ENCODE peak calls at places on chromosomes 4 and X, in four cellular contexts. K is adrenal gland; P is effector memory CD4-positive, alpha-beta T cell; Y is psoas muscle. N is an unnamed sample.

GRCh38 chrX:45799576-45799975 is 598.9 kb upstream of the DIPK2B start:
- DNase-seq in K (no peak), P (no peak), Y (no peak), N (no peak)

GRCh38 chrX:37825225-37825842 is 22.0 kb downstream of the DYNLT3 start:
- DNase-seq in Y (no peak), K (peak), P (peak), N (peak)

GRCh38 chr4:146124023-146124680 is 51.4 kb upstream of the LSM6 start:
- DNase-seq in K (no peak), P (no peak), Y (no peak), N (no peak)

GRCh38 chrX:149611619-149612018 is 16.5 kb upstream of the HSFX2 start:
- DNase-seq in Y (no peak), P (no peak), K (no peak), N (no peak)

GRCh38 chr4:879730-880079 is 52.4 kb downstream of the GAK start:
- DNase-seq in P (peak), Y (no peak), K (no peak), N (no peak)

GRCh38 chr4:138400528-138400927 is 158.4 kb upstream of the SLC7A11 start:
- DNase-seq in Y (no peak), K (no peak), P (no peak), N (no peak)

GRCh38 chr4:172995704-172996103 is 172.9 kb upstream of the GALNT7 start:
- DNase-seq in P (no peak), Y (no peak), K (no peak), N (no peak)

GRCh38 chrX:123860506-123860840 is 620 bp downstream of the XIAP start:
- DNase-seq in K (no peak), Y (no peak), P (peak), N (no peak)

GRCh38 chr4:126592088-126592487 is 1040.7 kb upstream of the INTU start:
- DNase-seq in K (no peak), Y (no peak), P (no peak), N (no peak)

GRCh38 chrX:70169281-70169680 is 8.0 kb upstream of the DGAT2L6 start:
- DNase-seq in K (no peak), P (no peak), Y (no peak), N (no peak)

GRCh38 chr4:2472187-2472586 is 3.3 kb downstream of the RNF4 start:
- DNase-seq in P (no peak), Y (no peak), K (no peak), N (no peak)

GRCh38 chrX:97529801-97530200 is 646.1 kb downstream of the RPA4 start:
- DNase-seq in K (no peak), P (no peak), Y (no peak), N (no peak)

GRCh38 chr4:147560632-147561031 is 56.6 kb upstream of the TMEM184C start:
- DNase-seq in P (no peak), Y (no peak), K (no peak), N (no peak)

GRCh38 chr4:169984203-169984602 is 42.0 kb downstream of the MFAP3L start:
- DNase-seq in K (no peak), Y (no peak), P (no peak), N (no peak)

GRCh38 chr4:40211224-40212185 is 14.7 kb downstream of the RHOH start:
- DNase-seq in P (no peak), K (no peak), Y (no peak), N (no peak)

GRCh38 chr4:4418676-4419370 is 31.9 kb downstream of the NSG1 start:
- DNase-seq in K (no peak), P (no peak), Y (no peak), N (no peak)

GRCh38 chrX:153818571-153819397 is 11.6 kb downstream of the PDZD4 start:
- DNase-seq in P (peak), Y (peak), K (no peak), N (no peak)

DNA sequence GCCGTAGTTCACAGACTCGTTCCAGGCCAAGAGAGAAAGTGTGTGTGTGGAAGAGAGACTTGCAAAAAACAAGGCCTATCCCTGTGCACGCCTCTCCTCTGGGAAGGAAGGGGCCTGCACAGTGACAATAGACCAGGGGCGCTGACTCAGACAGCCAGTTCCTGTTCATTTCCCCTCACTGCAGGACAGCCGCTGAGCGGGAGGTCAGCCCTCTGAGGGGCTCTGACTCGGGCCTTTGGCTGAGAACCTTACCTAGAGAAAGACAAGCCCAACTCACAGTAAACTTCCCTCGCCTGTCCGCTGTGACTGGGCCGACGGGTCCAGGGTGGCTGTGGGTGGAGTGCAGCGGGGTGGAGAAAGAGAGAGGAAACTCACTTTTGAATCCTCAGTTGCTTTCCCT is 52.1 kb downstream of the RTL5 start:
- DNase-seq in P (no peak), K (no peak), Y (peak), N (no peak)
- H3K4me3 ChIP-seq in P (no peak), K (no peak), Y (peak), N (no peak)

GRCh38 chrX:119687661-119688413 is 5.1 kb downstream of the SEPTIN6 start:
- DNase-seq in Y (no peak), P (no peak), K (no peak), N (no peak)
- H3K27ac ChIP-seq in Y (no peak), P (peak), K (no peak), N (no peak)

DNA sequence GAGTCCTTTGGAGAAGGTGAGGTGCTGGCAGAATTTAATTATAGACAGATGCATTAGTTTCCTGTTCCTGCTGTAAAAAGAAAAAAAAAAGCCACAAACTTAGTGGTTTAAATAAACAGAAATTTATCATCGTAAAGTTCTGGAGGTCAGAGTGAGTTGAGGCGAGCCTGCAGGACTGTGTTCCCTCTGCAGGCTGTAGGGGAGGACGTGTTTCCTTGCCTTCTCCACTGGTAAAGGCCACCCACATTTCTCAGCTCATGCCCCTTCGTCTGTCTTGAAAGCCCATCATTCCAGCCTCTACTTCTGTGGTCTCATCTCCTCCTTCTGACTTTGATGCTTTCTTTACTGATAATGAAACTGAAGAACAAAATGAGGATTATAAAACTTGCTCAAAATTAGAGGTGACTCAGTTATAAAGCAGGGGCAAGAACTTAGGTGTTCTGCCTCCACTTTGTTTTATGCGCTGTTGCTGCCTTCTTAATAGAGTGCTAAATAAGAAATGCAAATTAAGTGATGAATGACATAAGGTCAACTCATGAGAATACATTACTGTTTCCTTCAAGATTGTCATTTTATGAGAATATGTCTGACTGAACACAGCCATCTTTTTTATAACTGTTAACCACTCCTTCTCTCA is 143.1 kb downstream of the STIM2 start:
- DNase-seq in P (no peak), Y (no peak), K (no peak), N (no peak)
- H3K4me3 ChIP-seq in P (no peak), Y (no peak), K (no peak), N (no peak)

DNA sequence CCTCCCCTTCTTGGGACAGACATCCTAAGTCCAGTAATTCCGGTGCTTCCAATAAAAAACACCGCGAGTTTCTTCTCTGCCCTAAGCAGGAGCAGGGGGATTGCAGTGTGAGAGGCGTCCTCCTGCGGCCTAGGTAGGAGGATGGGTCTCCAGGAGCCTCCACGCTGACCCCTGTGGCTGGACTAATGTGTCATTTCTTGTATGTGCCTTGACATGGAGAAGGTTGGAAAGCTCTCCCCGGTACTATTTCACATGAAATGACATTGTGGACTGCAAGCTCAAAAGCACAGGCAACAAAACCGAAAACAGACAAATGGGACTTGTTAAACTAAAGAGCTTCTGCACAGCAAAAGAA is 66.6 kb upstream of the ENPP6 start:
- DNase-seq in P (no peak), Y (no peak), K (no peak), N (no peak)
- H3K27ac ChIP-seq in P (no peak), Y (no peak), K (no peak), N (no peak)

N was measured in uterus.